ENCODE peak calls at places on chromosomes 13 and 19, in seven cellular contexts. S is A549; Q is CD8-positive, alpha-beta T cell; W is heart right ventricle; F is aorta; X is naive thymus-derived CD4-positive, alpha-beta T cell; J is GM23338. D is an unnamed sample. For H3K4me1, the result is how much of the 10 kb centered on the place peaks cover.

GRCh38 chr13:30388401-30389283 is 33.7 kb upstream of the UBE2L5 start:
- DNase-seq in S (no peak), Q (no peak), W (no peak), F (no peak), X (no peak), J (peak), D (no peak)

GRCh38 chr19:20503536-20503935 is 62.0 kb downstream of the ZNF737 start:
- DNase-seq in S (no peak), Q (no peak), W (no peak), F (no peak), X (no peak), J (no peak), D (no peak)

GRCh38 chr19:2815923-2816322 is 3.7 kb upstream of the ZNF554 start:
- DNase-seq in S (no peak), Q (no peak), W (no peak), F (no peak), X (no peak), J (no peak), D (no peak)

GRCh38 chr19:33484226-33484774 is 37.3 kb downstream of the PEPD start:
- DNase-seq in S (no peak), Q (no peak), W (no peak), F (no peak), X (no peak), J (no peak), D (no peak)

GRCh38 chr13:90272356-90272755 is 1075.1 kb upstream of the MIR17HG start:
- DNase-seq in S (no peak), Q (no peak), W (no peak), F (no peak), X (no peak), J (no peak), D (no peak)

GRCh38 chr19:1189419-1189818 is 15.4 kb upstream of the SBNO2 start:
- DNase-seq in S (peak), Q (peak), W (no peak), F (no peak), X (no peak), J (no peak), D (no peak)

GRCh38 chr19:11279505-11280236 is 16.3 kb upstream of the TSPAN16 start:
- DNase-seq in S (no peak), Q (peak), W (no peak), F (no peak), X (no peak), J (no peak), D (no peak)

GRCh38 chr13:30572859-30573275 is 44.9 kb upstream of the USPL1 start:
- DNase-seq in S (peak), Q (peak), W (no peak), F (no peak), X (no peak), J (peak), D (no peak)

GRCh38 chr13:69458013-69458412 is 649.6 kb upstream of the ATXN8OS start:
- DNase-seq in S (no peak), Q (no peak), W (no peak), F (no peak), X (no peak), J (no peak), D (no peak)

GRCh38 chr13:37319041-37319443 is 213.6 kb upstream of the CSNK1A1L start:
- DNase-seq in S (no peak), Q (no peak), W (no peak), F (no peak), X (no peak), J (no peak), D (no peak)

GRCh38 chr13:26759907-26760834 is at the start of gene GPR12:
- DNase-seq in S (no peak), Q (no peak), W (no peak), F (no peak), X (no peak), J (peak), D (no peak)

GRCh38 chr13:41589434-41589833 is 132.1 kb downstream of the RGCC start:
- DNase-seq in S (no peak), Q (no peak), W (no peak), F (no peak), X (no peak), J (no peak), D (no peak)

GRCh38 chr19:49809155-49809986 is 3.7 kb downstream of the FUZ start:
- DNase-seq in S (peak), Q (peak), W (peak), F (peak), X (peak), J (peak), D (peak)

GRCh38 chr19:17340302-17340870 is 3.0 kb downstream of the GTPBP3 start:
- DNase-seq in S (peak), Q (no peak), W (no peak), F (no peak), X (no peak), J (peak), D (no peak)

GRCh38 chr19:33208904-33209843 is 15.0 kb downstream of the LRP3 start:
- DNase-seq in S (no peak), Q (no peak), W (no peak), F (no peak), X (no peak), J (no peak), D (no peak)

GRCh38 chr13:110698689-110699088 is 7.2 kb downstream of the CARS2 start:
- DNase-seq in S (no peak), Q (no peak), W (no peak), F (no peak), X (no peak), J (no peak), D (no peak)

GRCh38 chr13:64041296-64041695 is 2625.6 kb upstream of the PCDH20 start:
- DNase-seq in S (no peak), Q (no peak), W (no peak), F (no peak), X (no peak), J (no peak), D (no peak)

GRCh38 chr13:28819046-28819747 is 942 bp upstream of the MTUS2 start:
- DNase-seq in S (peak), Q (no peak), W (no peak), F (peak), X (no peak), J (peak), D (no peak)

GRCh38 chr13:72805663-72806341 is 23.9 kb downstream of the PIBF1 start:
- DNase-seq in S (no peak), Q (no peak), W (no peak), F (no peak), X (no peak), J (no peak), D (no peak)

GRCh38 chr13:66301482-66301881 is 928.7 kb downstream of the PCDH9 start:
- DNase-seq in S (no peak), Q (no peak), W (no peak), F (no peak), X (no peak), J (no peak), D (no peak)

GRCh38 chr13:45872574-45872973 is 21.0 kb upstream of the SIAH3 start:
- DNase-seq in S (no peak), Q (no peak), W (no peak), F (no peak), X (no peak), J (no peak), D (no peak)

GRCh38 chr19:34375598-34375997 is 10.6 kb downstream of the GPI start:
- DNase-seq in S (no peak), Q (no peak), W (no peak), F (no peak), X (no peak), J (no peak), D (no peak)

GRCh38 chr13:50200988-50201387 is 185.7 kb downstream of the KCNRG start:
- DNase-seq in S (no peak), Q (no peak), W (no peak), F (no peak), X (no peak), J (no peak), D (no peak)

GRCh38 chr19:40719414-40719894 is 2.5 kb downstream of the ITPKC start:
- DNase-seq in S (no peak), Q (no peak), W (no peak), F (no peak), X (no peak), J (no peak), D (no peak)

GRCh38 chr19:2173388-2173787 is 9.7 kb downstream of the DOT1L start:
- DNase-seq in S (no peak), Q (no peak), W (no peak), F (no peak), X (no peak), J (no peak), D (no peak)

GRCh38 chr19:56834564-56835375 is 5.8 kb downstream of the PEG3 start:
- DNase-seq in S (no peak), Q (no peak), W (no peak), F (no peak), X (no peak), J (no peak), D (no peak)

GRCh38 chr13:48155850-48156249 is 60.9 kb upstream of the MED4 start:
- DNase-seq in S (peak), Q (peak), W (no peak), F (no peak), X (no peak), J (no peak), D (no peak)

GRCh38 chr13:110722971-110723370 is 9.5 kb downstream of the ING1 start:
- DNase-seq in S (no peak), Q (no peak), W (no peak), F (no peak), X (no peak), J (no peak), D (no peak)

GRCh38 chr13:73625562-73626339 is 508.5 kb downstream of the KLF12 start:
- DNase-seq in S (no peak), Q (peak), W (no peak), F (no peak), X (no peak), J (no peak), D (no peak)

GRCh38 chr13:60329221-60329983 is 67.6 kb upstream of the TDRD3 start:
- DNase-seq in S (peak), Q (peak), W (no peak), F (no peak), X (no peak), J (peak), D (no peak)

GRCh38 chr13:29284726-29285125 is 310.8 kb downstream of the SLC7A1 start:
- DNase-seq in S (no peak), Q (no peak), W (no peak), F (no peak), X (no peak), J (peak), D (no peak)

GRCh38 chr19:14383898-14384669 is 2.8 kb downstream of the ADGRE5 start:
- DNase-seq in S (no peak), Q (peak), W (no peak), F (peak), X (no peak), J (no peak), D (peak)

GRCh38 chr13:45194081-45194939 is 6.5 kb downstream of the KCTD4 start:
- DNase-seq in S (peak), Q (no peak), W (peak), F (peak), X (no peak), J (peak), D (peak)

GRCh38 chr13:100129605-100130004 is 40.7 kb downstream of the PCCA start:
- DNase-seq in S (no peak), Q (no peak), W (no peak), F (no peak), X (no peak), J (peak), D (no peak)

GRCh38 chr13:42769650-42770049 is 11.7 kb upstream of the FAM216B start:
- DNase-seq in S (no peak), Q (no peak), W (no peak), F (no peak), X (no peak), J (peak), D (no peak)

GRCh38 chr19:35742121-35742724 is at the start of gene IGFLR1:
- DNase-seq in S (no peak), Q (peak), W (no peak), F (peak), X (peak), J (no peak), D (no peak)

GRCh38 chr13:113152894-113153809 is 5.3 kb upstream of the PROZ start:
- DNase-seq in S (peak), Q (peak), W (peak), F (peak), X (peak), J (peak), D (peak)
- H3K4me3 ChIP-seq in S (peak), Q (peak), W (peak), F (peak), X (peak), J (peak), D (peak)

GRCh38 chr19:55230329-55230728 is 1.8 kb upstream of the TMEM86B start:
- DNase-seq in S (no peak), Q (no peak), W (no peak), F (peak), X (no peak), J (no peak), D (no peak)

GRCh38 chr19:55229145-55229788 is 704 bp upstream of the TMEM86B start:
- DNase-seq in S (no peak), Q (no peak), W (no peak), F (peak), X (no peak), J (no peak), D (no peak)

GRCh38 chr19:55228403-55229031 is at the start of gene TMEM86B:
- DNase-seq in S (no peak), Q (no peak), W (no peak), F (no peak), X (no peak), J (no peak), D (no peak)

GRCh38 chr19:55230780-55231179 is 2.2 kb upstream of the TMEM86B start:
- DNase-seq in S (no peak), Q (no peak), W (no peak), F (peak), X (no peak), J (no peak), D (no peak)

DNA sequence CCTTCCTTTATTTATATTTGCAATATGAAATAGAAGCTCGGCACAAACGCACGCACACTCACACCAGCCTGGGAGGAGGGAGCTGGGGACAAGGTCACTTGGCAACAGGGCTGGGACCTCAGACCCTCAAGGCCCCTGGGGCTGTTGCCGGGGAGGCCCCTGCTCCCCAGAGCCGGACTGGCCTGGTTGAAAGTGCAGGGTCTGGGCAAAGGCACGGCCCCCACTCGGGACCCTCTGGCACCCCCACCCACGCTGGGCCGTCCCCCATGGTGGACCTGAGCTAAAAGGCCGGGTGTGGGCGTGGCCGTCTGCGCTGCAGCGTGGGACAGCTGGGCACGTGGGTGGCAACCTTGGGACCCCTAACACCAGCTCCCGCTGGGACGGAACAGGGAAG is 1.2 kb upstream of the TMEM86B start:
- DNase-seq in S (no peak), Q (no peak), W (no peak), F (peak), X (no peak), J (no peak), D (no peak)
- H3K27ac ChIP-seq in S (no peak), Q (no peak), W (no peak), F (no peak), X (no peak), J (no peak), D (no peak)

GRCh38 chr19:42426643-42427042 is 545 bp downstream of the LIPE start:
- DNase-seq in S (no peak), Q (no peak), W (no peak), F (no peak), X (no peak), J (no peak), D (no peak)

GRCh38 chr19:42424345-42424707 is 2.9 kb downstream of the LIPE start:
- DNase-seq in S (no peak), Q (no peak), W (no peak), F (no peak), X (no peak), J (no peak), D (no peak)

GRCh38 chr19:42423462-42424344 is 3.5 kb downstream of the LIPE start:
- DNase-seq in S (peak), Q (peak), W (peak), F (peak), X (peak), J (peak), D (peak)

GRCh38 chr19:42422576-42423461 is 4.4 kb downstream of the LIPE start:
- DNase-seq in S (no peak), Q (peak), W (no peak), F (no peak), X (peak), J (peak), D (no peak)

DNA sequence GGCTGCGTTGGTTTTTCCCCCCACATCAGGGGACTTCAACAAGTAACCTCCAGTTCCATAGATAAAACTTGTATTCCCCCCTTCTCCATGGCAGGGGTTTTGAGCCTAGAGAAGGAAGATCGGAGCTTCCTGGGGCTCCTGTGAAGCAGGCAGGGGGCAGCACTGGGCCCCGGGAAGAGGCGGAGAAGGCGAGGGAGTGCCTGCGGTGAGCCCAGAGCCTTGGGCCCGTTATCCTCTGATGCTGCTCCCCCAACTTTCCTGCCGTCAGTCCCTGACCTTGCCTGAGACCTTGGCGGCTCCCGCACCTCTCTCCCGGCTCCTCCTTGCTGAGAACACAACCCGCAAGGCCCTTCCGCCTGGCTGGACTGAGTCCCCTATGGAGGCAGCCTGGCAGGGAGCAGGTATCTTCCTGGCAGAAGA is 2.5 kb downstream of the LIPE start:
- DNase-seq in S (no peak), Q (no peak), W (peak), F (no peak), X (no peak), J (peak), D (no peak)
- H3K4me1 ChIP-seq in S (under half), Q (under half), W (under half), F (under half), X (under half), J (under half), D (under half)

GRCh38 chr13:23608704-23609413 is 38.6 kb downstream of the TNFRSF19 start:
- DNase-seq in S (no peak), Q (no peak), W (peak), F (peak), X (no peak), J (no peak), D (no peak)

GRCh38 chr13:23608138-23608537 is 37.9 kb downstream of the TNFRSF19 start:
- DNase-seq in S (no peak), Q (no peak), W (no peak), F (no peak), X (no peak), J (no peak), D (no peak)

GRCh38 chr13:23610187-23610576 is 40.0 kb downstream of the TNFRSF19 start:
- DNase-seq in S (no peak), Q (no peak), W (peak), F (no peak), X (no peak), J (no peak), D (no peak)

GRCh38 chr13:23610966-23611486 is 40.8 kb downstream of the TNFRSF19 start:
- DNase-seq in S (no peak), Q (no peak), W (no peak), F (no peak), X (no peak), J (no peak), D (no peak)

GRCh38 chr13:23609414-23610186 is 39.4 kb downstream of the TNFRSF19 start:
- DNase-seq in S (no peak), Q (no peak), W (no peak), F (no peak), X (no peak), J (no peak), D (no peak)
- H3K4me3 ChIP-seq in S (no peak), Q (no peak), W (no peak), F (no peak), X (no peak), J (no peak), D (no peak)

GRCh38 chr19:48370955-48371354 is 6.8 kb downstream of the SYNGR4 start:
- DNase-seq in S (no peak), Q (no peak), W (no peak), F (no peak), X (no peak), J (no peak), D (no peak)

GRCh38 chr19:48373567-48373966 is 9.4 kb downstream of the SYNGR4 start:
- DNase-seq in S (no peak), Q (no peak), W (no peak), F (no peak), X (no peak), J (no peak), D (no peak)

GRCh38 chr19:48368942-48369341 is 4.8 kb downstream of the SYNGR4 start:
- DNase-seq in S (no peak), Q (no peak), W (no peak), F (no peak), X (no peak), J (no peak), D (no peak)

GRCh38 chr19:48372904-48373303 is 8.7 kb downstream of the SYNGR4 start:
- DNase-seq in S (peak), Q (no peak), W (no peak), F (no peak), X (no peak), J (no peak), D (no peak)

DNA sequence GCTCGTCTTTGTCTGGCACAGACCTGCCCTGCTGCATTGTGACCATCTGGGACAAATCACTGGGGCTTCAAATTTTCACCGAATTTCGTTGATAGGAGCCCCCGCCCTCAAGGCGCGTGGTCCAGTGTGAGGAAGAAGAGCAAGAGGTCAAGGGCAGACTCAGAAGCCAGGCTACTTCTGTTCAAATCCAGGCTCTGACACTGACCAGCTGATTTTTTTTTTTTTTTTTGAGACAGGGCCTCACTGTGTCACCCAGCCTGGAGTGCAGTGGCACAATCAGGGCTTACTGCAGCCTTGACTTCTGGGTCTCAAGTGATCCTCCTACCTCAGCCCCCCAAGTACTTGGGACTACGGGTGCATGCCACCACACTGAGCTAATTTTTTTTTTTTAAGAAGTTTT is 7.2 kb downstream of the SYNGR4 start:
- DNase-seq in S (no peak), Q (no peak), W (no peak), F (no peak), X (no peak), J (no peak), D (no peak)
- H3K27ac ChIP-seq in S (no peak), Q (no peak), W (no peak), F (no peak), X (no peak), J (no peak), D (no peak)

GRCh38 chr19:18428837-18429674 is 8.9 kb downstream of the ISYNA1 start:
- DNase-seq in S (peak), Q (peak), W (peak), F (peak), X (peak), J (peak), D (peak)

GRCh38 chr19:18428173-18428836 is 9.1 kb downstream of the SSBP4 start:
- DNase-seq in S (no peak), Q (no peak), W (no peak), F (no peak), X (no peak), J (no peak), D (no peak)

GRCh38 chr19:18427080-18427751 is 8.0 kb downstream of the SSBP4 start:
- DNase-seq in S (no peak), Q (no peak), W (no peak), F (no peak), X (no peak), J (no peak), D (no peak)

GRCh38 chr19:18426416-18426767 is 7.2 kb downstream of the SSBP4 start:
- DNase-seq in S (no peak), Q (no peak), W (no peak), F (no peak), X (no peak), J (no peak), D (no peak)

DNA sequence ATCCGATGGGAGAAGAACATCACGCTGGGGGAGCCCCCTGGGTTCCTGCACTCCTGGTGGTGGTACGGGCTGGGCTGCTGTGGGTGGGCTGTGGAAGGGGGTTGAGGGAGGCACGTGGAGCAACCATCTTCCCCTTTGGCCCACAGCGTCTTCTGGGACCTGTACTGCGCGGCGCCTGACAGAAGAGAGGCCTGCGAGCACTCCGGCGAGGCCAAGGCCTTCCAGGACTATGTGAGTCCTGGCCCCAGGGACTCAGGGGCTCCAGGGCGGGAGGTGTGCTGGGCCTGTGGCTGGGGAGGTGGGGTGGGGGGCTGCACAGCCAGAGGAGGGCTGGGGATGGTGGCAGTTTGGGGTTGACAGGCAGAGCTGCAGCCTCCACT is 8.5 kb downstream of the SSBP4 start:
- DNase-seq in S (no peak), Q (no peak), W (no peak), F (no peak), X (no peak), J (no peak), D (no peak)
- H3K4me1 ChIP-seq in S (under half), Q (half or more), W (under half), F (under half), X (under half), J (under half), D (under half)

D was measured in right atrium auricular region.